ENCODE peak calls at places on chromosome 3, in five cellular contexts. One of them, this sample, is unnamed.

GRCh38 chr3:36904641-36905040 is 40.2 kb downstream of the TRANK1 start:
- DNase-seq in osteocyte: peak
- DNase-seq in omental fat pad: no peak
- DNase-seq in nephron progenitor cell: no peak
- DNase-seq in foreskin fibroblast: peak
- DNase-seq in this sample: peak

GRCh38 chr3:148528024-148528423 is 169.7 kb upstream of the AGTR1 start:
- DNase-seq in omental fat pad: no peak
- DNase-seq in foreskin fibroblast: peak
- DNase-seq in nephron progenitor cell: no peak
- DNase-seq in osteocyte: no peak
- DNase-seq in this sample: peak

GRCh38 chr3:149494022-149494758 is 19.7 kb downstream of the TM4SF4 start:
- DNase-seq in osteocyte: peak
- DNase-seq in foreskin fibroblast: peak
- DNase-seq in omental fat pad: no peak
- DNase-seq in nephron progenitor cell: peak
- DNase-seq in this sample: peak

GRCh38 chr3:4761759-4762158 is 217.5 kb upstream of the BHLHE40 start:
- DNase-seq in foreskin fibroblast: no peak
- DNase-seq in nephron progenitor cell: no peak
- DNase-seq in omental fat pad: no peak
- DNase-seq in osteocyte: no peak
- DNase-seq in this sample: no peak

GRCh38 chr3:138314751-138315150 is 14.9 kb downstream of the NME9 start:
- DNase-seq in omental fat pad: no peak
- DNase-seq in foreskin fibroblast: peak
- DNase-seq in osteocyte: no peak
- DNase-seq in nephron progenitor cell: no peak
- DNase-seq in this sample: peak

GRCh38 chr3:55721716-55722484 is 234.8 kb upstream of the WNT5A start:
- DNase-seq in osteocyte: no peak
- DNase-seq in nephron progenitor cell: peak
- DNase-seq in omental fat pad: no peak
- DNase-seq in foreskin fibroblast: peak
- DNase-seq in this sample: peak

GRCh38 chr3:66722675-66723074 is 221.9 kb upstream of the LRIG1 start:
- DNase-seq in osteocyte: no peak
- DNase-seq in foreskin fibroblast: peak
- DNase-seq in nephron progenitor cell: no peak
- DNase-seq in omental fat pad: no peak
- DNase-seq in this sample: peak

GRCh38 chr3:155670320-155670719 is 74.6 kb downstream of the PLCH1 start:
- DNase-seq in foreskin fibroblast: no peak
- DNase-seq in omental fat pad: no peak
- DNase-seq in nephron progenitor cell: no peak
- DNase-seq in osteocyte: no peak
- DNase-seq in this sample: no peak

GRCh38 chr3:14242490-14243311 is 64.1 kb downstream of the LSM3 start:
- DNase-seq in foreskin fibroblast: no peak
- DNase-seq in osteocyte: peak
- DNase-seq in nephron progenitor cell: no peak
- DNase-seq in omental fat pad: no peak
- DNase-seq in this sample: no peak

GRCh38 chr3:63791974-63792373 is 27.1 kb upstream of the C3orf49 start:
- DNase-seq in nephron progenitor cell: no peak
- DNase-seq in foreskin fibroblast: peak
- DNase-seq in osteocyte: no peak
- DNase-seq in omental fat pad: no peak
- DNase-seq in this sample: peak

GRCh38 chr3:194487289-194488006 is 646 bp upstream of the ATP13A3 start:
- DNase-seq in nephron progenitor cell: no peak
- DNase-seq in omental fat pad: peak
- DNase-seq in osteocyte: peak
- DNase-seq in foreskin fibroblast: peak
- DNase-seq in this sample: peak

GRCh38 chr3:178056868-178057267 is 479.4 kb upstream of the KCNMB2 start:
- DNase-seq in nephron progenitor cell: no peak
- DNase-seq in osteocyte: no peak
- DNase-seq in omental fat pad: no peak
- DNase-seq in foreskin fibroblast: peak
- DNase-seq in this sample: peak

GRCh38 chr3:47579875-47580274 is 1.2 kb upstream of the CSPG5 start:
- DNase-seq in omental fat pad: no peak
- DNase-seq in osteocyte: no peak
- DNase-seq in foreskin fibroblast: no peak
- DNase-seq in nephron progenitor cell: no peak
- DNase-seq in this sample: no peak

GRCh38 chr3:94172695-94173310 is 109.9 kb downstream of the NSUN3 start:
- DNase-seq in osteocyte: no peak
- DNase-seq in foreskin fibroblast: no peak
- DNase-seq in nephron progenitor cell: no peak
- DNase-seq in omental fat pad: no peak
- DNase-seq in this sample: no peak

GRCh38 chr3:66195347-66195783 is 25.4 kb upstream of the SLC25A26 start:
- DNase-seq in osteocyte: no peak
- DNase-seq in nephron progenitor cell: peak
- DNase-seq in omental fat pad: no peak
- DNase-seq in foreskin fibroblast: peak
- DNase-seq in this sample: peak

GRCh38 chr3:187689984-187690383 is 12.4 kb downstream of the RTP2 start:
- DNase-seq in nephron progenitor cell: no peak
- DNase-seq in foreskin fibroblast: peak
- DNase-seq in osteocyte: no peak
- DNase-seq in omental fat pad: no peak
- DNase-seq in this sample: no peak

GRCh38 chr3:165464736-165465135 is 268.6 kb upstream of the SLITRK3 start:
- DNase-seq in omental fat pad: no peak
- DNase-seq in foreskin fibroblast: peak
- DNase-seq in osteocyte: no peak
- DNase-seq in nephron progenitor cell: no peak
- DNase-seq in this sample: peak

GRCh38 chr3:34008191-34008590 is 209.8 kb downstream of the PDCD6IP start:
- DNase-seq in foreskin fibroblast: peak
- DNase-seq in osteocyte: no peak
- DNase-seq in nephron progenitor cell: peak
- DNase-seq in omental fat pad: no peak
- DNase-seq in this sample: no peak

GRCh38 chr3:38027466-38028465 is 1.7 kb downstream of the PLCD1 start:
- DNase-seq in osteocyte: no peak
- DNase-seq in foreskin fibroblast: peak
- DNase-seq in nephron progenitor cell: no peak
- DNase-seq in omental fat pad: no peak
- DNase-seq in this sample: peak

GRCh38 chr3:133361011-133361410 is 38.8 kb upstream of the BFSP2 start:
- DNase-seq in osteocyte: no peak
- DNase-seq in nephron progenitor cell: no peak
- DNase-seq in omental fat pad: no peak
- DNase-seq in foreskin fibroblast: no peak
- DNase-seq in this sample: peak

GRCh38 chr3:72310028-72310987 is 525.4 kb upstream of the PROK2 start:
- DNase-seq in nephron progenitor cell: peak
- DNase-seq in foreskin fibroblast: peak
- DNase-seq in osteocyte: peak
- DNase-seq in omental fat pad: no peak
- DNase-seq in this sample: no peak

GRCh38 chr3:178629430-178630178 is 93.4 kb downstream of the KCNMB2 start:
- DNase-seq in foreskin fibroblast: no peak
- DNase-seq in osteocyte: no peak
- DNase-seq in nephron progenitor cell: no peak
- DNase-seq in omental fat pad: no peak
- DNase-seq in this sample: peak

GRCh38 chr3:22928716-22929115 is 274.4 kb upstream of the UBE2E2 start:
- DNase-seq in foreskin fibroblast: peak
- DNase-seq in nephron progenitor cell: no peak
- DNase-seq in omental fat pad: no peak
- DNase-seq in osteocyte: no peak
- DNase-seq in this sample: no peak

GRCh38 chr3:133023301-133023830 is 14.8 kb upstream of the TMEM108 start:
- DNase-seq in osteocyte: no peak
- DNase-seq in nephron progenitor cell: no peak
- DNase-seq in foreskin fibroblast: no peak
- DNase-seq in omental fat pad: no peak
- DNase-seq in this sample: no peak

GRCh38 chr3:112802338-112802737 is 44.3 kb downstream of the CD200R1L start:
- DNase-seq in omental fat pad: no peak
- DNase-seq in foreskin fibroblast: no peak
- DNase-seq in osteocyte: no peak
- DNase-seq in nephron progenitor cell: no peak
- DNase-seq in this sample: no peak

GRCh38 chr3:50321844-50322385 is 630 bp downstream of the HYAL2 start:
- DNase-seq in foreskin fibroblast: no peak
- DNase-seq in omental fat pad: no peak
- DNase-seq in nephron progenitor cell: no peak
- DNase-seq in osteocyte: no peak
- DNase-seq in this sample: no peak

GRCh38 chr3:50323092-50323600 is 601 bp upstream of the HYAL2 start:
- DNase-seq in omental fat pad: no peak
- DNase-seq in nephron progenitor cell: no peak
- DNase-seq in foreskin fibroblast: no peak
- DNase-seq in osteocyte: no peak
- DNase-seq in this sample: no peak

GRCh38 chr3:50322386-50323091 is at the start of gene HYAL2:
- DNase-seq in nephron progenitor cell: no peak
- DNase-seq in omental fat pad: no peak
- DNase-seq in foreskin fibroblast: no peak
- DNase-seq in osteocyte: no peak
- DNase-seq in this sample: no peak

GRCh38 chr3:50324351-50325144 is 2.0 kb upstream of the HYAL2 start:
- DNase-seq in osteocyte: peak
- DNase-seq in omental fat pad: peak
- DNase-seq in foreskin fibroblast: peak
- DNase-seq in nephron progenitor cell: peak
- DNase-seq in this sample: peak

GRCh38 chr3:50323614-50324199 is 1.2 kb upstream of the HYAL2 start:
- DNase-seq in omental fat pad: no peak
- DNase-seq in osteocyte: no peak
- DNase-seq in nephron progenitor cell: no peak
- DNase-seq in foreskin fibroblast: no peak
- DNase-seq in this sample: no peak
- TF ChIP-seq CTCF in omental fat pad: no peak
- TF ChIP-seq CTCF in osteocyte: no peak
- TF ChIP-seq CTCF in nephron progenitor cell: no peak
- TF ChIP-seq CTCF in foreskin fibroblast: no peak
- TF ChIP-seq CTCF in this sample: no peak

DNA sequence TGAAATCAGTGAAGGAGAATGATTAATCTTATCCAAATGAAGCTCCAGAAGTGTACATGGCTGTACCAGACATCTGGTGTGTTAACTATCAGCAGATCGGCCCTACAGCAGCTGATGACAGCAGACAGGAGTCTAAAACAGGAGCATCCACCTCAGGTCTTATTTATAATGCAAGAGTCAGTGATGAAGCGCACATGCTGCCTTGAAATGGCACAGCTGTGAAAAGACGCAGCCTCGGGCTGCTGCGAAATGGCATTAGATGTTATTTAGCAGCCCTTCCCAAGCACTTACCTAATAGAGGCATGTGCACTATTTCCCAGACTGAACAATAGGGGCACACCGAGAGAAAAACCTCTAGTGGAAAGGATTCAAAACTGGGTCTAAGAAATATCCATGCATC is 472.3 kb upstream of the CBLB start:
- DNase-seq in foreskin fibroblast: peak
- DNase-seq in omental fat pad: no peak
- DNase-seq in nephron progenitor cell: no peak
- DNase-seq in osteocyte: no peak
- DNase-seq in this sample: no peak
- TF ChIP-seq CTCF in foreskin fibroblast: no peak
- TF ChIP-seq CTCF in omental fat pad: no peak
- TF ChIP-seq CTCF in nephron progenitor cell: no peak
- TF ChIP-seq CTCF in osteocyte: no peak
- TF ChIP-seq CTCF in this sample: no peak

GRCh38 chr3:49803464-49804140 is 541 bp downstream of the INKA1 start:
- DNase-seq in foreskin fibroblast: peak
- DNase-seq in omental fat pad: no peak
- DNase-seq in osteocyte: no peak
- DNase-seq in nephron progenitor cell: peak
- DNase-seq in this sample: peak
- TF ChIP-seq CTCF in foreskin fibroblast: no peak
- TF ChIP-seq CTCF in omental fat pad: no peak
- TF ChIP-seq CTCF in osteocyte: no peak
- TF ChIP-seq CTCF in nephron progenitor cell: no peak
- TF ChIP-seq CTCF in this sample: no peak

GRCh38 chr3:85502148-85502875 is 543.5 kb downstream of the CADM2 start:
- DNase-seq in omental fat pad: no peak
- DNase-seq in osteocyte: no peak
- DNase-seq in foreskin fibroblast: no peak
- DNase-seq in nephron progenitor cell: no peak
- DNase-seq in this sample: no peak
- TF ChIP-seq CTCF in omental fat pad: no peak
- TF ChIP-seq CTCF in osteocyte: no peak
- TF ChIP-seq CTCF in foreskin fibroblast: no peak
- TF ChIP-seq CTCF in nephron progenitor cell: no peak
- TF ChIP-seq CTCF in this sample: no peak

GRCh38 chr3:126487151-126487771 is 11.6 kb upstream of the ZXDC start:
- DNase-seq in foreskin fibroblast: peak
- DNase-seq in osteocyte: no peak
- DNase-seq in omental fat pad: no peak
- DNase-seq in nephron progenitor cell: peak
- DNase-seq in this sample: peak
- TF ChIP-seq CTCF in foreskin fibroblast: peak
- TF ChIP-seq CTCF in osteocyte: peak
- TF ChIP-seq CTCF in omental fat pad: no peak
- TF ChIP-seq CTCF in nephron progenitor cell: no peak
- TF ChIP-seq CTCF in this sample: no peak